ENCODE peak calls at places on chromosomes 4 and X, in eight cellular contexts. S is left lung, P is neural progenitor cell, G is thoracic aorta, I is foreskin fibroblast, F is AG09309, A is fibroblast of pulmonary artery, D is kidney. O is an unnamed sample.

GRCh38 chr4:155085843-155086530 is 122.4 kb upstream of the NPY2R start:
- DNase-seq in D (no peak), G (no peak), F (no peak), A (peak; percentile 84), S (no peak), I (peak; percentile 46), P (no peak), O (peak; percentile 29)

GRCh38 chr4:86924805-86925204 is 10.0 kb upstream of the AFF1 start:
- DNase-seq in I (peak; percentile 78), A (peak; percentile 88), D (no peak), P (no peak), S (no peak), F (no peak), G (no peak), O (no peak)

GRCh38 chrX:136227948-136228584 is 23.1 kb downstream of the MAP7D3 start:
- DNase-seq in F (no peak), S (no peak), I (peak; percentile 43), A (no peak), D (no peak), P (no peak), G (no peak), O (no peak)

GRCh38 chrX:39982927-39983326 is 114.8 kb downstream of the BCOR start:
- DNase-seq in I (no peak), S (no peak), D (no peak), F (no peak), G (no peak), A (no peak), P (no peak), O (no peak)

GRCh38 chr4:116838609-116839008 is 246.8 kb downstream of the TRAM1L1 start:
- DNase-seq in I (no peak), D (no peak), P (no peak), F (no peak), S (no peak), A (no peak), G (no peak), O (no peak)

GRCh38 chr4:74117024-74117534 is 18.1 kb upstream of the CXCL2 start:
- DNase-seq in F (peak; percentile 81), A (peak; percentile 99), I (peak; percentile 93), P (no peak), G (peak; percentile 61), S (no peak), D (no peak), O (peak; percentile 97)

GRCh38 chr4:7101692-7102515 is 34.0 kb upstream of the GRPEL1 start:
- DNase-seq in P (peak; percentile 87), D (peak; percentile 87), I (peak; percentile 80), S (peak; percentile 91), A (peak; percentile 61), F (peak; percentile 16), G (no peak), O (no peak)

GRCh38 chr4:6855692-6856297 is 53.8 kb upstream of the TBC1D14 start:
- DNase-seq in I (peak; percentile 75), S (no peak), F (peak; percentile 44), A (peak; percentile 71), G (no peak), D (no peak), P (no peak), O (no peak)

GRCh38 chr4:140738111-140738510 is 18.1 kb downstream of the TBC1D9 start:
- DNase-seq in S (no peak), I (no peak), A (no peak), D (no peak), F (no peak), G (no peak), P (no peak), O (no peak)

GRCh38 chr4:76952071-76952470 is 2.5 kb downstream of the SEPTIN11 start:
- DNase-seq in G (no peak), P (no peak), A (no peak), F (no peak), S (no peak), D (no peak), I (no peak), O (no peak)

GRCh38 chr4:183571350-183572076 is 66.7 kb downstream of the ING2 start:
- DNase-seq in A (peak; percentile 38), D (no peak), S (no peak), I (peak; percentile 59), F (no peak), G (no peak), P (no peak), O (no peak)

GRCh38 chr4:99234331-99235010 is 15.4 kb upstream of the ADH6 start:
- DNase-seq in I (no peak), A (no peak), S (no peak), G (no peak), F (peak; percentile 41), P (no peak), D (no peak), O (no peak)

DNA sequence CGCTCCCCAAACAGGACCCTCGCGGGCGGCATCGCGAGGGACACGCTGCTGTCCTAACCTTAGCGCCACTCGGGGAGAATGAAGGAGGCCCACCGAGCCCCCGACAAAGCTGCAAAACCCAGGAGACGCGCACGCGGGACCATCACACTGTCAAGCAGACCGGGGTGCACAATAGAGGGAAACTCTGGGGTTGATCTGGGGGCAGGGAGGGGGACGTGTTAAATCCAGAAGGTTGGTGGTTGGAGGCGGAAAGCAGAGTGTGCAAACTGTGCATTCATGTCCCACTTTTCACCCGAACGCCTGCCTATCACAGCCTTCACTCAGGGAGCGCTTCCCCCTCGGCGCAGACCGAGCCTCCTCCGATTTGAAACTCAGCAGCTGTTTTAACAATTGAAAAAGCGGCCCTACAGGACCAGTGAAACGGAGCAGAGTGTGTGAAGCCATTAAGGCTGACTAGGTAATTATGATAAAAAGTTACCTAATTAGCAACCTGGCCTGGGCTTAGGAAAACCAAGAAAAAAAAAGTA is 564 bp upstream of the NDNF start:
- DNase-seq in G (no peak), I (peak; percentile 45), S (peak; percentile 68), F (no peak), P (peak; percentile 66), A (no peak), D (no peak), O (no peak)
- TF ChIP-seq CTCF in G (no peak), I (no peak), S (no peak), F (no peak), P (no peak), A (no peak), D (no peak), O (no peak)

DNA sequence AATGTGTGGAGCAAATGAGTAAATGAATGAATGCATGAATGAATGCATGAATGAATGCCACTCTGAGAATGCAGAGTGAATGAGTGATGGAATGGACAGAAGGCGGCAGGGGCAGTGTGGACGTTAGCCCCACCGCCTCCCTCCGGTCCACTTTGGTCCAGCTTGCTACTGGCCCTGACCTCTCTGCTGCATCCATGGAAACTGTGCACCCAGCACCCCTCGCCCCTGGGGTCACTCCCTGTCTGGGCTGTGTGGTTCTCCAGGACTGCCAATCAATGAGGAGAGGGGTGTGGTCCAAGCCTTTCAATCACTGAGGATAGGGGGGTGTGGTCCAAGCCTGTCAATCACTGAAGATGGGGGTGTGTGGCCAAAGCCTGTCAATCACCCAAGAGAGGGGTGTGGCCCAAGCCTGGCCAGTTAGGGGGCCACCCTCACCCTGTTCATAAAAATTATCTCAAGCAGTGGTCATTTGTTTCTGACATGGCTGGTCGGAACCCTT is 39.2 kb upstream of the ASMTL start:
- DNase-seq in G (no peak), I (no peak), S (no peak), A (peak; percentile 18), F (no peak), D (peak; percentile 48), P (peak; percentile 74), O (no peak)
- H3K4me3 ChIP-seq in G (no peak overlapping the region), I (no peak overlapping the region), S (no peak overlapping the region), A (no peak overlapping the region), F (no peak overlapping the region), D (no peak overlapping the region), P (no peak overlapping the region), O (no peak overlapping the region)

GRCh38 chr4:89751416-89751815 is 85.5 kb downstream of the SNCA start:
- DNase-seq in D (no peak), A (no peak), G (no peak), P (peak; percentile 17), F (no peak), I (no peak), S (no peak), O (no peak)

GRCh38 chr4:89746377-89746776 is 90.6 kb downstream of the SNCA start:
- DNase-seq in P (no peak), F (no peak), A (no peak), G (no peak), D (no peak), S (no peak), I (no peak), O (no peak)

GRCh38 chr4:89741768-89742167 is 95.2 kb downstream of the SNCA start:
- DNase-seq in D (no peak), A (no peak), P (no peak), I (no peak), S (no peak), F (no peak), G (no peak), O (no peak)

GRCh38 chr4:89744915-89745314 is 92.0 kb downstream of the SNCA start:
- DNase-seq in F (no peak), I (no peak), D (no peak), G (no peak), S (no peak), P (no peak), A (no peak), O (no peak)

DNA sequence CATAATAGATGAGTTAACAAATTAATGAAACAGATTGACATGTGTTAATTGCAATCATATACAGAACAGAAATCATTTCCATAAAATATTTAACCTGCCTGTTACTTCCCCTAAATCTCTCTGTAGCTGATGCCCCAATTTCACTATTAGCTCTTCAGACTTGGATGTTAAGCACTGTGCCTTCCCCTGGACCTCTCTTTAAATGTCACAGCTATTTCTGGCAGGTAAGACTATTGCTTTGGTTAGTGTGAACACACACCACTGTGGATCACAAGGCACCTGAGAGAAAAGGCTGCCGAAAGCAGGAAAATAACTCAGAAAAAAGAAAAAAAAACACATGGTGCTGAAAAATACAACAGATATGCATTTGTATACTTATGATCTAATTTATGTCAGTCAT is 91.3 kb downstream of the SNCA start:
- DNase-seq in G (no peak), P (no peak), D (no peak), A (no peak), F (no peak), S (no peak), I (no peak), O (no peak)
- TF ChIP-seq CTCF in G (no peak), P (no peak), D (no peak), A (no peak), F (no peak), S (no peak), I (no peak), O (no peak)

DNA sequence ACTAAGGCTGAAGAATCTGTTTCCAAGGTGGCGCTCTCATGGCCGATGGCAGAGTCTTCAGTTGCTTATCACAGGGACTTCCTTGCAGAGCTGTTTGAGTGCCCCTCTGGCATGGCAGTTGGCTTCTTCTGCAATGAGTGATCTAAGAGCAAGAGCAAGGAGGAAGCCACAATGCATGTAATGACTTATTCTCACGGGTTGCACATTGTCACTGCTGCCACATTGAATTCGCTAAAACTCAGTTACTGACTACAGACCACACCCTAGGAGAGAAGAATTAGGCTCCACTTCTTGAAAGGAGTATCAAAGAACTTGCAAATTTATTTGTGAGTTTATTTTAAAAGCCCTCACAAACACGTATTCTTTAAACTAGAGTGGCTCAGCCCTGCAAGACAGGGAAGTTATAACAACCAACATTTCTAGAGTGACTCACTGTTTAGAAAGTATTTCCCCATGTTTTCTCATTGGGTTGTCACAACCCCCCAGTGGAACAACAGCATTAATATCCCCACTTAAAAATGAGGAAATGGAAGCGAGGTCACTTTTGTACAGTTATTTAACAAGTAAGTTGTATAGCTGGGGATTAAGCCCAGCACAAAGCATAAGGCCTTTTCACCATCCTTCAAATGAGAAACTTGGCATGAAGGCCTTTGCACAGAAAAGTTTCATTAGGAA is 32.4 kb upstream of the RBPJ start:
- DNase-seq in P (no peak), I (peak; percentile 79), D (no peak), S (no peak), A (peak; percentile 45), G (no peak), F (peak; percentile 11), O (no peak)
- H3K4me3 ChIP-seq in P (no peak overlapping the region), I (no peak overlapping the region), D (no peak overlapping the region), S (no peak overlapping the region), A (no peak overlapping the region), G (no peak overlapping the region), F (no peak overlapping the region), O (no peak overlapping the region)